ENCODE peak calls at places on chromosome 15, in four cellular contexts. I, P, V and E are unnamed samples.

GRCh38 chr15:97902140-97902780 is 58.2 kb upstream of the ARRDC4 start:
- DNase-seq in I (peak), P (no peak), V (no peak), E (no peak)

GRCh38 chr15:94175420-94175819 is 55.9 kb upstream of the MCTP2 start:
- DNase-seq in I (no peak), P (no peak), V (no peak), E (no peak)

GRCh38 chr15:67064607-67065530 is 533 bp upstream of the SMAD3 start:
- DNase-seq in I (peak), P (no peak), V (peak), E (no peak)

GRCh38 chr15:98413973-98414546 is 234.3 kb upstream of the IGF1R start:
- DNase-seq in I (no peak), P (no peak), V (no peak), E (no peak)

GRCh38 chr15:66476535-66476934 is 21.0 kb downstream of the SNAPC5 start:
- DNase-seq in I (no peak), P (no peak), V (no peak), E (no peak)

GRCh38 chr15:99343836-99344551 is 92.7 kb downstream of the LRRC28 start:
- DNase-seq in I (peak), P (no peak), V (no peak), E (no peak)

GRCh38 chr15:90903733-90904536 is 833 bp downstream of the MAN2A2 start:
- DNase-seq in I (no peak), P (no peak), V (no peak), E (peak)

GRCh38 chr15:78213956-78214355 is 20.4 kb downstream of the ACSBG1 start:
- DNase-seq in I (no peak), P (no peak), V (no peak), E (no peak)

GRCh38 chr15:57792729-57793449 is 86.4 kb downstream of the POLR2M start:
- DNase-seq in I (no peak), P (no peak), V (no peak), E (no peak)

GRCh38 chr15:74421302-74422245 is 12.2 kb downstream of the SEMA7A start:
- DNase-seq in I (no peak), P (no peak), V (no peak), E (no peak)

GRCh38 chr15:89971592-89971997 is 29.5 kb upstream of the ZNF710 start:
- DNase-seq in I (peak), P (no peak), V (peak), E (peak)

GRCh38 chr15:97686324-97686723 is 274.2 kb upstream of the ARRDC4 start:
- DNase-seq in I (no peak), P (no peak), V (no peak), E (no peak)

GRCh38 chr15:71238926-71239325 is 123.7 kb downstream of the THSD4 start:
- DNase-seq in I (peak), P (no peak), V (no peak), E (no peak)

GRCh38 chr15:71242292-71242691 is 127.0 kb downstream of the THSD4 start:
- DNase-seq in I (no peak), P (no peak), V (no peak), E (no peak)

GRCh38 chr15:71232411-71232810 is 117.1 kb downstream of the THSD4 start:
- DNase-seq in I (no peak), P (no peak), V (no peak), E (no peak)

GRCh38 chr15:71239592-71240364 is 124.5 kb downstream of the THSD4 start:
- DNase-seq in I (no peak), P (no peak), V (peak), E (no peak)

GRCh38 chr15:71237456-71238188 is 122.4 kb downstream of the THSD4 start:
- DNase-seq in I (peak), P (no peak), V (peak), E (peak)
- H3K4me3 ChIP-seq in I (no peak), P (no peak), V (no peak), E (no peak)

DNA sequence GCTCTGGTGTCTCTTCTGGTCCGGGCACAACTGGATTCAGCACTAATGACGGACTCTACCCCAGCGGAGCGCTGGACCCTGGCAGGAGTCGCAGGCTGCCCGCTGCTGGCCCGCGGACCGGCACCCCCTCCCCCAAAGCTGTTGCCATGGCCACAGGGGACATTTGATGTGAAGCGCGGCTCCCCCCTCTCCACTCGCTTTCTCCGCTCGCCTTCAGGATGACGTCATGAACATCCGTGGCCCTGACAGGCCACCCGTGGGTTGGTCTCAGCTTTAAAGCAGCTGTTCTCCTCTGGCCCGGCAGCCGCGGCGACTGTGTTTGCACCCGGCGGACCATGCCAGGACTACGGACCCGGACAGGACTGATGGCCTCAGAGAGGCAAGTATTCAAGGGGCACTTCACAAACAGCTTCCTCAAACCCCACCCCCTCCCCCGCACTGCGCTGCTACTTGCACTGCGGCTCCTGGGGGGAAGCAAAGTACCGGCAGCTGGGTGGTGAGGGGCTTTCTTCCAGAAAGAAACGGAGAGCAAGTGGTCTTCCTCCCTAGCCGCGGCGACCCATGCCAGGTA is 16.7 kb upstream of the AEN start:
- DNase-seq in I (no peak), P (no peak), V (no peak), E (no peak)
- TF ChIP-seq CTCF in I (no peak), P (no peak), V (no peak), E (no peak)

DNA sequence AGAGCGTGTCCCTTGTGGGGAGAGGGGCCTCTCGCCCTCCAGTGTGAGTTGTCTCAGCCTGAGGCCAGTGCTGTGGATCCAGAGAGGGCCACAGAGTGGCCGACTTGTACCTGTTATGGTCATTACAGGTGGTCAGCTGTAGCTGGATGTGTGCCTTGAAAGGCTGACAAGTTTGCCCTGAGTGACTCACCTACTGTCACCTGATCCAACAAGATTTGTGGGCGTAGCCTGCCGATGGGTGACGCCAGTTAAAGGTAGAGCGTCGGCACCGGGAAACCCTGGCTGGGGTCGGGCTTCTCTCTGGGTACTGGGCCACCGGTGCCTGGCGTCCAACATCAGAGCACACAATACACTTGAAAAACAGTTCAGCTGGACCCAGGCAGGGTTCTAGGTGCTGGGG is 2.8 kb upstream of the ISG20 start:
- DNase-seq in I (no peak), P (no peak), V (no peak), E (no peak)
- H3K4me3 ChIP-seq in I (no peak), P (no peak), V (no peak), E (no peak)

DNA sequence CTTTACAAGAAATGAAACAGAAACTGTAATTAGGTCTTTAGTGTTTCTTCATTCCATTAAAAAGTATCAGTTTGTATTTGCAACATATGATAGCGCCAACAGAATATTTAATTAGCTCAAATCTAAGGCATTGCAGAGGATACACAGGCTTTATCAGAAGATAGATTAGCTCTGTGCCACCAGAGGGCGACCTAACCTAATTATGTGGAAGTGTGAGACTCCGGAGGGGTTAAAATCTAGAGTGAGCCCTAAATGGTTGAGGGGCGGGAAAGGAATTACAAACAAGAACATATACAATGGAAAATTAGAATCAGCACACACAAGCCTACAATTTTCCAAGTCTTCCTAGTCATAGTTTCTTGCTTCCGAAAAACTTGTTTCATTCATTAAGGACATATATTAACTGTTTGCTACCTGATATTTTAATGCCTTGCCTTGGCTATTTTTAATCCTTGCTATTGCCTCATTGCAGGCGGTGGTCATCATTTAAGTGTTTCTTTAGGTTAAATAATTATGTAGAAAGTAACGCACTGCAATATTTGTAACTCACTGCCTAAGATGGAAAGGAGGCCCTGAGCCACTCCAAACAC is 18.0 kb upstream of the RYR3 start:
- DNase-seq in I (peak), P (peak), V (peak), E (peak)
- TF ChIP-seq CTCF in I (peak), P (peak), V (peak), E (peak)

DNA sequence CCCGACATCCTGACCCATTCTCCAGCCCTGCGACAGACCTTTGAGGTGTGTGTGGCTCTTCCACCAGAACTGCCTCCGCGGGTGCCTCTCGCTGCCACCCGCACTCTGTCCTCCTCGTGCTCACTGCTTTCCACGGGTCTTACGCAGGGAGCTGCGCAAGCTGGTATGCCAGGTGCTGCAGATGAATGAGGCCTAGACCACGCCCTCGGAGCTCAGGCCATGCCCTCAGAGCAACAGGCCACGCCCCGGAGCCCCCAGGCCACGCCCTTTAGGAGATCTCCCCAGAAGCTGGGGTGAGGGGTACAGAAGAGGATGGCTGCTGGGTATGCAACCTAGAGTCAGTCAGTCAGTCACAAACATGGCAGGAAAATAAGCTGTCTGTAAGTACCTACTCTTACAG is 300.3 kb downstream of the GABRG3 start:
- DNase-seq in I (no peak), P (no peak), V (no peak), E (no peak)
- H3K4me3 ChIP-seq in I (no peak), P (no peak), V (no peak), E (no peak)

DNA sequence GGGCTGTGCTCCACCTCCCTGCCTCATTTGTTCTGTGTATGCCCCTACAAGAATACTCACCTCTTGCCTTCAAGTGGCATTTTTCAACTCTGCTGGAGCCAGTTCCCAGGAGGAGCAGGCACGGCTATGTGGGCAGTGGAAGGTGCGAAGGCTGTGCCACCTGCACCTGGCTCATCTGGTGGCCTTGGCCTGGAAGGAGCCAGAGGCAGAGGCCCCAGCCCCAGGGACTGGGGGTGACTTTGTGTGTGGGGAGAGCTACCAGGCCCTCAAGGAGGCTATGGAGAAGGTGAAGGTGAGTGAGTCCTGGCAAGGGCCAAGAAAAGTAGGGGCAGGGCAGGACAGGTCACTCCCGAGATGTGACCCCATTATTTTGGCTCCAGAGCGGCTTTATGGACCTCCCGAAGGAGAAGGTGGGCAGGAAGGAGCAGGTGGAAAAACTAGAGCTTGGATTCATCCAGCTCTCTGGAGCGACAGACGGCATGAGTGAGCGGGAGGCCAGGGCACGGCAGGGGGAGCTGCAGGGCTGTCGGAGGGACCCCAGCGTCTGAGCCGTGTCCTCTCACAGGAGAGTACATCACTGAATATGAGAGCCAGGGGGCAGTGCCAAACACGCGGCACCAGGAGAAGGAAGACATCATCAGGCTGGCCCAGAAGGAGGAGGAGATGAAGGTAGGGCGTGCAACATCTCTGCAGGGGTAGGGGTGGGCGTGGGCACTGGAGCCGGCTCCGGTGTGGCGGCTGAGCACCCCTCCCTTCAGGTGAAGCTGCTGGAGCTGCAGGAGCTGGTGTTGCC is 57.3 kb upstream of the UBE2Q2 start:
- DNase-seq in I (peak), P (no peak), V (no peak), E (no peak)
- TF ChIP-seq CTCF in I (peak), P (no peak), V (peak), E (peak)

GRCh38 chr15:62782896-62783295 is 259.7 kb upstream of the TPM1 start:
- DNase-seq in I (peak), P (no peak), V (no peak), E (no peak)
- H3K4me3 ChIP-seq in I (no peak), P (no peak), V (no peak), E (no peak)

DNA sequence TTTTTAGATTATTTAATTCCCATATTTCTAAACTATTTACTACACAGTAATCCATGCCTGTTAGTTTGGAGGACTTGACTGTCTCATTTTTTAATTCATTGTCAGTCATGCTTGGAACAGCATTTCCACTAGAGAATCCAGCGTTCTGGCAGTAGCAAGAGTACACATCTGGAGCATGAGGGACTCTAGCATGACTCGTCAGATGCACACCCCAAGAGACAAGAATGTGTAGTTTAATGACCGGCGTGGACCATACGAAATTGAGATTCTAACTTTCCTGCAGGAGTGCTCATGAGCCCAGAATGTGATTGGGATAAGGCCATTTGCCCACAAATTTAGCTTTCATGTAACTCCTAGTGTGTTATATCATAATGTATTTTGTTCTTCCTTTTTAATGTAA is 48.9 kb downstream of the ASB7 start:
- DNase-seq in I (peak), P (no peak), V (no peak), E (no peak)
- TF ChIP-seq CTCF in I (no peak), P (no peak), V (peak), E (peak)